ENCODE peak calls at places on chromosomes 7 and 10, in six cellular contexts. One of them, this sample, is unnamed.

GRCh38 chr7:31027161-31027965 is 24.7 kb upstream of the ADCYAP1R1 start:
- DNase-seq in NB4: no peak
- DNase-seq in tibial nerve: no peak
- DNase-seq in brain microvascular endothelial cell: no peak
- DNase-seq in fibroblast of villous mesenchyme: peak
- DNase-seq in lung: no peak
- DNase-seq in this sample: no peak

GRCh38 chr10:6704891-6705290 is 124.8 kb upstream of the PRKCQ start:
- DNase-seq in brain microvascular endothelial cell: no peak
- DNase-seq in NB4: no peak
- DNase-seq in fibroblast of villous mesenchyme: no peak
- DNase-seq in tibial nerve: no peak
- DNase-seq in lung: no peak
- DNase-seq in this sample: no peak

GRCh38 chr7:25665346-25665745 is 437.1 kb upstream of the NPVF start:
- DNase-seq in NB4: peak
- DNase-seq in lung: no peak
- DNase-seq in tibial nerve: no peak
- DNase-seq in brain microvascular endothelial cell: no peak
- DNase-seq in fibroblast of villous mesenchyme: peak
- DNase-seq in this sample: no peak

GRCh38 chr10:102408728-102409603 is 9.6 kb downstream of the PSD start:
- DNase-seq in fibroblast of villous mesenchyme: peak
- DNase-seq in lung: no peak
- DNase-seq in tibial nerve: no peak
- DNase-seq in NB4: no peak
- DNase-seq in brain microvascular endothelial cell: peak
- DNase-seq in this sample: no peak

GRCh38 chr10:76428541-76429330 is 997.3 kb downstream of the LRMDA start:
- DNase-seq in tibial nerve: no peak
- DNase-seq in fibroblast of villous mesenchyme: peak
- DNase-seq in lung: no peak
- DNase-seq in NB4: no peak
- DNase-seq in brain microvascular endothelial cell: peak
- DNase-seq in this sample: no peak

GRCh38 chr7:135245826-135246825 is 12.5 kb downstream of the STRA8 start:
- DNase-seq in fibroblast of villous mesenchyme: no peak
- DNase-seq in brain microvascular endothelial cell: no peak
- DNase-seq in NB4: no peak
- DNase-seq in tibial nerve: no peak
- DNase-seq in lung: no peak
- DNase-seq in this sample: peak

GRCh38 chr7:91265693-91266066 is 1.4 kb downstream of the FZD1 start:
- DNase-seq in brain microvascular endothelial cell: no peak
- DNase-seq in fibroblast of villous mesenchyme: no peak
- DNase-seq in tibial nerve: no peak
- DNase-seq in NB4: no peak
- DNase-seq in lung: no peak
- DNase-seq in this sample: no peak

GRCh38 chr10:119221201-119221600 is 13.8 kb downstream of the GRK5 start:
- DNase-seq in tibial nerve: no peak
- DNase-seq in lung: no peak
- DNase-seq in fibroblast of villous mesenchyme: peak
- DNase-seq in NB4: no peak
- DNase-seq in brain microvascular endothelial cell: no peak
- DNase-seq in this sample: no peak

GRCh38 chr10:11154809-11155208 is 137.1 kb downstream of the CELF2 start:
- DNase-seq in tibial nerve: no peak
- DNase-seq in lung: no peak
- DNase-seq in fibroblast of villous mesenchyme: no peak
- DNase-seq in NB4: no peak
- DNase-seq in brain microvascular endothelial cell: no peak
- DNase-seq in this sample: no peak

GRCh38 chr10:131203456-131204357 is 107.8 kb downstream of the TCERG1L start:
- DNase-seq in NB4: no peak
- DNase-seq in brain microvascular endothelial cell: no peak
- DNase-seq in fibroblast of villous mesenchyme: no peak
- DNase-seq in tibial nerve: no peak
- DNase-seq in lung: no peak
- DNase-seq in this sample: peak

GRCh38 chr10:31467791-31468535 is 148.9 kb downstream of the ZEB1 start:
- DNase-seq in fibroblast of villous mesenchyme: no peak
- DNase-seq in NB4: peak
- DNase-seq in brain microvascular endothelial cell: no peak
- DNase-seq in lung: no peak
- DNase-seq in tibial nerve: no peak
- DNase-seq in this sample: no peak

GRCh38 chr10:93893646-93894515 is at the start of gene SLC35G1:
- DNase-seq in fibroblast of villous mesenchyme: peak
- DNase-seq in brain microvascular endothelial cell: peak
- DNase-seq in tibial nerve: no peak
- DNase-seq in NB4: peak
- DNase-seq in lung: peak
- DNase-seq in this sample: peak

GRCh38 chr7:149289856-149290255 is 27.9 kb downstream of the ZNF783 start:
- DNase-seq in fibroblast of villous mesenchyme: no peak
- DNase-seq in brain microvascular endothelial cell: no peak
- DNase-seq in NB4: no peak
- DNase-seq in lung: no peak
- DNase-seq in tibial nerve: no peak
- DNase-seq in this sample: no peak

GRCh38 chr10:71597821-71598498 is 121.6 kb downstream of the C10orf105 start:
- DNase-seq in lung: peak
- DNase-seq in NB4: peak
- DNase-seq in tibial nerve: peak
- DNase-seq in brain microvascular endothelial cell: no peak
- DNase-seq in fibroblast of villous mesenchyme: peak
- DNase-seq in this sample: no peak

GRCh38 chr7:10034843-10035556 is 938.7 kb upstream of the PHF14 start:
- DNase-seq in NB4: no peak
- DNase-seq in brain microvascular endothelial cell: no peak
- DNase-seq in tibial nerve: no peak
- DNase-seq in fibroblast of villous mesenchyme: no peak
- DNase-seq in lung: no peak
- DNase-seq in this sample: no peak

GRCh38 chr10:68666280-68666760 is 54.7 kb upstream of the CCAR1 start:
- DNase-seq in NB4: no peak
- DNase-seq in brain microvascular endothelial cell: peak
- DNase-seq in fibroblast of villous mesenchyme: peak
- DNase-seq in lung: no peak
- DNase-seq in tibial nerve: no peak
- DNase-seq in this sample: no peak

GRCh38 chr7:44061645-44062179 is 3.7 kb downstream of the PGAM2 start:
- DNase-seq in brain microvascular endothelial cell: no peak
- DNase-seq in fibroblast of villous mesenchyme: no peak
- DNase-seq in lung: no peak
- DNase-seq in NB4: no peak
- DNase-seq in tibial nerve: peak
- DNase-seq in this sample: no peak

GRCh38 chr10:18658301-18658991 is 785 bp upstream of the ARL5B start:
- DNase-seq in lung: no peak
- DNase-seq in NB4: peak
- DNase-seq in fibroblast of villous mesenchyme: peak
- DNase-seq in tibial nerve: no peak
- DNase-seq in brain microvascular endothelial cell: no peak
- DNase-seq in this sample: no peak

GRCh38 chr10:75108684-75109458 is 2.6 kb upstream of the SAMD8 start:
- DNase-seq in tibial nerve: no peak
- DNase-seq in lung: no peak
- DNase-seq in brain microvascular endothelial cell: no peak
- DNase-seq in fibroblast of villous mesenchyme: no peak
- DNase-seq in NB4: peak
- DNase-seq in this sample: peak
- TF ChIP-seq CTCF in tibial nerve: peak
- TF ChIP-seq CTCF in lung: no peak
- TF ChIP-seq CTCF in brain microvascular endothelial cell: peak
- TF ChIP-seq CTCF in fibroblast of villous mesenchyme: peak
- TF ChIP-seq CTCF in NB4: peak
- TF ChIP-seq CTCF in this sample: peak

DNA sequence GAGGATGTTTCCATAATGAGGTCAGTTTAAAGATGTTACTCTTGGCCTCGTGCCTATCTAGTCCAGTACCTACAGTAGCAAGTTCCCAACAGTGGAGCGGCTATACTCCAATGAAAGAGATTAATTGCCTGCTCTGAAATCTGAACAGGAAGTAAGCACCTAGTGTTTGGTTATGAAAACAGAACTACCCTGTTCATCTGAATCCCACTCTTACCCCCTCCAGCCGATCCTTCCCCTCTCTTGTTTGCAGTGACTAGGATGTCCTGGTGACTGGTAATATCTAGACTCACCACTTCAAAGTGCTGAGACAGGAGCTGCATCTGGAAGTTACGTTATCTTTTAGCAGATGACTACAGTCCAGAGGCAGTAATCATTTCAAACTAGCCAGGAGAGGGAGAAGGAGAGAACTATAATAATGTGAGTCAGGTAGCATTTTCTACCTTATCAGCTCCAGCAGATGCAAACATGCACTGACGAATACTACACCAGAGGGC is 666.7 kb upstream of the NRP1 start:
- DNase-seq in NB4: no peak
- DNase-seq in fibroblast of villous mesenchyme: no peak
- DNase-seq in tibial nerve: no peak
- DNase-seq in brain microvascular endothelial cell: peak
- DNase-seq in lung: no peak
- DNase-seq in this sample: no peak
- TF ChIP-seq CTCF in NB4: no peak
- TF ChIP-seq CTCF in fibroblast of villous mesenchyme: no peak
- TF ChIP-seq CTCF in tibial nerve: no peak
- TF ChIP-seq CTCF in brain microvascular endothelial cell: no peak
- TF ChIP-seq CTCF in lung: no peak
- TF ChIP-seq CTCF in this sample: no peak

DNA sequence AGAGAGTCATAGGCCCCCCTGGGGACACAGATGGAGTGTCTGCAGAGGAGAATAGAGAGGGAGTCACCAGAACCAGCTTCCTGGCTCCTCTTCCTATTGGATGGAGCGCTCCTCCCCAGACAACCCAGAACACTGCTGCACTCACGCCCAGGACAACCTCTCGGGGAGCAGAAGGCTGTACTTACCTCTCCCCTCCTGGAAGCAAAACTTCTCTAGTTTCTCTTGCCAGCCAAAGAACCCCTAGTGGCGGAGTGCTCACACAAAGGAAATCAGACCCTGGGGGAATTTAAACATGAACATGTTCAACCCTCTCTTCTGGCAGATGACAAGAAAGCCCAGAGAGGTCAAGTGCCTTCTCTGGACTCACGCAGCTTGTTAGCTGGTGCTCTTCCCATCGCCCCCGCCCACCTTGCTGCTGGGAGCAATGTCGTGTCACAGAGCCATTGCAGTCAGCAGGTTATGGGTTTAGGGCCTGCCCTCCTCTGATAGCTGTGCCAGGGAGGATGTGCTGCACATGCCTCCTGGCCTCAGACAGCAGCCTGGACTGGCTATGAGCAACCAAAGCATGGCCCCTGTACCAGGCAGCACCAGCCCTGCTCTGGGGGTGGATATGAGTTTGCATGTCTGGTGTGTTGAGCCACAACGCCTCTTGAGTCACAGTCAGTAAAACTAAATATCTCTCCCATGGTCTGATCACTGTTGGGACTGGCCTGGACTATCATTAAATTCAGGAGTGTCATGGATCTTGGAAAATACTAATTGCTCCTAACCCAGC is 84.4 kb downstream of the SLIT1 start:
- DNase-seq in tibial nerve: no peak
- DNase-seq in fibroblast of villous mesenchyme: no peak
- DNase-seq in brain microvascular endothelial cell: no peak
- DNase-seq in lung: no peak
- DNase-seq in NB4: peak
- DNase-seq in this sample: no peak
- TF ChIP-seq CTCF in tibial nerve: no peak
- TF ChIP-seq CTCF in fibroblast of villous mesenchyme: no peak
- TF ChIP-seq CTCF in brain microvascular endothelial cell: peak
- TF ChIP-seq CTCF in lung: no peak
- TF ChIP-seq CTCF in NB4: peak
- TF ChIP-seq CTCF in this sample: no peak

GRCh38 chr7:151459726-151460473 is 20.0 kb upstream of the CRYGN start:
- DNase-seq in tibial nerve: peak
- DNase-seq in lung: peak
- DNase-seq in NB4: no peak
- DNase-seq in fibroblast of villous mesenchyme: peak
- DNase-seq in brain microvascular endothelial cell: peak
- DNase-seq in this sample: peak
- TF ChIP-seq CTCF in tibial nerve: peak
- TF ChIP-seq CTCF in lung: no peak
- TF ChIP-seq CTCF in NB4: no peak
- TF ChIP-seq CTCF in fibroblast of villous mesenchyme: peak
- TF ChIP-seq CTCF in brain microvascular endothelial cell: peak
- TF ChIP-seq CTCF in this sample: peak

GRCh38 chr7:46363688-46364087 is 442.6 kb upstream of the IGFBP3 start:
- DNase-seq in tibial nerve: no peak
- DNase-seq in fibroblast of villous mesenchyme: no peak
- DNase-seq in brain microvascular endothelial cell: no peak
- DNase-seq in lung: no peak
- DNase-seq in NB4: no peak
- DNase-seq in this sample: no peak
- TF ChIP-seq CTCF in tibial nerve: no peak
- TF ChIP-seq CTCF in fibroblast of villous mesenchyme: no peak
- TF ChIP-seq CTCF in brain microvascular endothelial cell: peak
- TF ChIP-seq CTCF in lung: no peak
- TF ChIP-seq CTCF in NB4: no peak
- TF ChIP-seq CTCF in this sample: no peak

DNA sequence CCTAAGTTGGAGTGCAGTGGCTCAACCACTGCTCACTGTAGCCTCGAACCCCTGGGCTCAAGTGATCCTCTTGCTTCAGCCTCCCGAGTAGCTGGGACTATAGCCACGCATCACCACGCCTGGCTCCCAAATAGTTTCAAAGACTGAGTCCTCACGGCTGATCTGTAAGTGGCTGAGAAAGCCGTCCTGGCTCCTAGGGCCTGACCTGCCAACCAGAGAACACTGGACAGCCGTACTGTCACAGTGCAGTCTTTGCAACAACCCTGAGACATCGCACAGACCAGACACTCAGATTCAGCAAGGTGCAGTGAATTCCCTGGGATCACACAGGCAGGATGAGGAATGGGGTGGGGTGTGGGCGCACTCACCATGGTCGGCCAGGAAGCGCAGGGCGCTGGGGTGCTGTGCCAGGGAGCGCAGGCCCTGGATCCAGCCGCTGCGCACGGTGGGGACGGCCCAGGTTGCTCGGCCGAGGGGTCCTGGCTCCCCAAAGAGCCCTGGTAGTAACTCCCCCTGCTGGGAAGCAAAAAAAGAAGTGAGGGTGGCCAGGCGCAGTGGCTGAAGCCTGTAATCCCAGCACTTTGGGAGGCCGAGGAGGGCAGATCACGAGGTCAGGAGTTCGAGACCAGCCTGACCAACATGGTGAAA is 10.7 kb downstream of the BRAT1 start:
- DNase-seq in fibroblast of villous mesenchyme: no peak
- DNase-seq in tibial nerve: no peak
- DNase-seq in brain microvascular endothelial cell: no peak
- DNase-seq in NB4: no peak
- DNase-seq in lung: no peak
- DNase-seq in this sample: no peak
- TF ChIP-seq CTCF in fibroblast of villous mesenchyme: no peak
- TF ChIP-seq CTCF in tibial nerve: no peak
- TF ChIP-seq CTCF in brain microvascular endothelial cell: no peak
- TF ChIP-seq CTCF in NB4: no peak
- TF ChIP-seq CTCF in lung: no peak
- TF ChIP-seq CTCF in this sample: no peak

GRCh38 chr7:112665709-112666108 is 124.5 kb downstream of the TMEM168 start:
- DNase-seq in lung: no peak
- DNase-seq in tibial nerve: no peak
- DNase-seq in NB4: peak
- DNase-seq in brain microvascular endothelial cell: no peak
- DNase-seq in fibroblast of villous mesenchyme: peak
- DNase-seq in this sample: no peak
- TF ChIP-seq CTCF in lung: no peak
- TF ChIP-seq CTCF in tibial nerve: no peak
- TF ChIP-seq CTCF in NB4: no peak
- TF ChIP-seq CTCF in brain microvascular endothelial cell: peak
- TF ChIP-seq CTCF in fibroblast of villous mesenchyme: peak
- TF ChIP-seq CTCF in this sample: peak

GRCh38 chr7:97845622-97846203 is 26.5 kb downstream of the ASNS start:
- DNase-seq in tibial nerve: no peak
- DNase-seq in brain microvascular endothelial cell: peak
- DNase-seq in NB4: peak
- DNase-seq in fibroblast of villous mesenchyme: peak
- DNase-seq in lung: no peak
- DNase-seq in this sample: no peak
- TF ChIP-seq CTCF in tibial nerve: peak
- TF ChIP-seq CTCF in brain microvascular endothelial cell: peak
- TF ChIP-seq CTCF in NB4: peak
- TF ChIP-seq CTCF in fibroblast of villous mesenchyme: peak
- TF ChIP-seq CTCF in lung: no peak
- TF ChIP-seq CTCF in this sample: peak